ENCODE peak calls at places on chromosomes 4 and X, in nine cellular contexts. A is HCT116, L is lung, I is cardiac muscle cell, Q is Karpas-422, D is GM23248, T is tibial artery, B is suprapubic skin, O is heart left ventricle. J is an unnamed sample. For H3K4me1, the result is how much of the 10 kb centered on the place peaks cover.

GRCh38 chrX:101799387-101799786 is 132.4 kb downstream of the ZMAT1 start:
- DNase-seq in A (peak), L (peak), I (peak), Q (peak), D (peak), T (peak), B (peak), O (peak), J (peak)

GRCh38 chr4:79949186-79949585 is 123.8 kb downstream of the ANTXR2 start:
- DNase-seq in A (no peak), L (no peak), I (no peak), Q (no peak), D (no peak), T (no peak), B (no peak), O (no peak), J (no peak)

GRCh38 chr4:4492161-4492847 is 49.5 kb downstream of the STX18 start:
- DNase-seq in A (no peak), L (no peak), I (peak), Q (no peak), D (peak), T (no peak), B (no peak), O (no peak), J (no peak)

GRCh38 chr4:118345813-118346212 is 7.0 kb downstream of the PRSS12 start:
- DNase-seq in A (no peak), L (no peak), I (no peak), Q (no peak), D (peak), T (no peak), B (no peak), O (no peak), J (no peak)

GRCh38 chr4:110484767-110485166 is 8.8 kb downstream of the ENPEP start:
- DNase-seq in A (no peak), L (no peak), I (peak), Q (no peak), D (peak), T (no peak), B (no peak), O (no peak), J (no peak)

GRCh38 chr4:110617095-110617494 is 5.8 kb downstream of the PITX2 start:
- DNase-seq in A (no peak), L (no peak), I (no peak), Q (no peak), D (no peak), T (no peak), B (no peak), O (no peak), J (no peak)

GRCh38 chr4:125682730-125683129 is 368.0 kb downstream of the FAT4 start:
- DNase-seq in A (no peak), L (no peak), I (no peak), Q (no peak), D (no peak), T (no peak), B (no peak), O (no peak), J (no peak)

GRCh38 chrX:119421306-119421705 is 22.2 kb downstream of the SLC25A43 start:
- DNase-seq in A (no peak), L (no peak), I (no peak), Q (no peak), D (no peak), T (no peak), B (no peak), O (no peak), J (no peak)

GRCh38 chrX:119880552-119881437 is 9.2 kb downstream of the NDUFA1 start:
- DNase-seq in A (peak), L (no peak), I (peak), Q (peak), D (peak), T (no peak), B (no peak), O (peak), J (no peak)

GRCh38 chrX:39855748-39856129 is 242.0 kb downstream of the BCOR start:
- DNase-seq in A (peak), L (no peak), I (peak), Q (peak), D (peak), T (no peak), B (no peak), O (no peak), J (no peak)

GRCh38 chrX:37627602-37628001 is 56.1 kb downstream of the LANCL3 start:
- DNase-seq in A (no peak), L (no peak), I (no peak), Q (no peak), D (no peak), T (no peak), B (no peak), O (no peak), J (no peak)

GRCh38 chrX:2694868-2695267 is 3.8 kb downstream of the CD99 start:
- DNase-seq in A (no peak), L (no peak), I (no peak), Q (no peak), D (peak), T (no peak), B (no peak), O (no peak), J (no peak)

GRCh38 chrX:20265726-20266681 is 705 bp downstream of the RPS6KA3 start:
- DNase-seq in A (no peak), L (peak), I (no peak), Q (peak), D (peak), T (peak), B (peak), O (peak), J (no peak)

GRCh38 chrX:112832481-112833095 is 8.0 kb downstream of the AMOT start:
- DNase-seq in A (peak), L (peak), I (no peak), Q (no peak), D (peak), T (no peak), B (no peak), O (no peak), J (no peak)

GRCh38 chr4:183284965-183285364 is 35.1 kb downstream of the CLDN22 start:
- DNase-seq in A (no peak), L (no peak), I (peak), Q (no peak), D (peak), T (no peak), B (no peak), O (no peak), J (no peak)

GRCh38 chrX:54048413-54048812 is 4.1 kb upstream of the PHF8 start:
- DNase-seq in A (no peak), L (no peak), I (no peak), Q (no peak), D (no peak), T (no peak), B (no peak), O (no peak), J (no peak)

GRCh38 chr4:127162741-127163140 is 470.0 kb upstream of the INTU start:
- DNase-seq in A (no peak), L (no peak), I (peak), Q (no peak), D (peak), T (no peak), B (no peak), O (no peak), J (no peak)

GRCh38 chr4:121485190-121485804 is 104.5 kb upstream of the QRFPR start:
- DNase-seq in A (no peak), L (no peak), I (no peak), Q (no peak), D (no peak), T (no peak), B (no peak), O (no peak), J (no peak)

GRCh38 chr4:112181358-112182000 is 36.2 kb downstream of the FAM241A start:
- DNase-seq in A (no peak), L (no peak), I (peak), Q (no peak), D (no peak), T (no peak), B (no peak), O (no peak), J (no peak)

GRCh38 chr4:52574036-52574435 is 85.1 kb downstream of the USP46 start:
- DNase-seq in A (no peak), L (no peak), I (no peak), Q (no peak), D (no peak), T (no peak), B (no peak), O (no peak), J (no peak)

GRCh38 chr4:146916479-146917076 is 29.1 kb downstream of the TTC29 start:
- DNase-seq in A (peak), L (no peak), I (peak), Q (peak), D (peak), T (no peak), B (no peak), O (no peak), J (no peak)

DNA sequence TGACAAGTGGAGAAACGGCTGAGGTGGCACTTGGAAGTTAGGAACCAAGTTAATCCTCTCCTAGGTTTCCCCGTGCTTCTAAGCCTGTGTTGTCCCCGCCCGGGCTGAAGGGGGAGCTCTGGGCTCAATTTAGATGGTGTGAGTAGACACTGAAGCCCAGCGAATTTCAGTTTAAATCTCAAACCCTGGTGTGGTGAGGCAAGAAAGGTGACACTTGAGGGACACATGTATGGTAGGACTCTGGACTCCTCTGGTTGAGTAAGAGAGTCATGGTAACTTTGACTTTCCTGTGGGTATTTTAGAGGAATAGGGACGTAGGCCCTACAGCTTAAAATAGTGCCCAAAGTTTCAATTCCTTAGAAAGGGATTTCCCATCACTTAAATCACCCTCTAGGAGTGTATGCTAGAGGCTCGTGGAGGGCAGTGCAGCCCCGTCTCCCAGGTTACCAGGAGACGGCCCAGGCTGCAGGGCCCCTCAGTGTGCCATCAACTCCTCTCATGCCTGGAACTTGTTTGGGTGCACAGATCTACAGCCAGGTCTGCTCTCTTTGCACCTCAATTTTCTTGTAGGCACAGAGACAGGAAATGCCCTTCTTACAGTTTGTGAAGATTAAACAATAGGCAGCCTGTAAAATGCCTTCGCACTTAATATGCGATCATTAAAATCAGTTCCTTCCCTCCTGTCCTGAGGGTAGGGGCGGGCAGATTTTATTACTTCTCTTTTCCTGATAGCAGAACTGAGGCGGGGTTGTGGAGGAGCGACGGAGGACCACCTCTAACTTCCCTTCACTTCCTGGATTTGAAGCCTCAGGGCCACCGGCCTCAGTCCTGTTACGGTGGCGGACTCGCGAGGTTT is 23.9 kb downstream of the HAND2 start:
- DNase-seq in A (peak), L (no peak), I (peak), Q (peak), D (peak), T (peak), B (no peak), O (peak), J (no peak)
- H3K4me3 ChIP-seq in A (no peak), L (no peak), I (no peak), Q (no peak), D (no peak), T (peak), B (peak), O (no peak), J (no peak)

DNA sequence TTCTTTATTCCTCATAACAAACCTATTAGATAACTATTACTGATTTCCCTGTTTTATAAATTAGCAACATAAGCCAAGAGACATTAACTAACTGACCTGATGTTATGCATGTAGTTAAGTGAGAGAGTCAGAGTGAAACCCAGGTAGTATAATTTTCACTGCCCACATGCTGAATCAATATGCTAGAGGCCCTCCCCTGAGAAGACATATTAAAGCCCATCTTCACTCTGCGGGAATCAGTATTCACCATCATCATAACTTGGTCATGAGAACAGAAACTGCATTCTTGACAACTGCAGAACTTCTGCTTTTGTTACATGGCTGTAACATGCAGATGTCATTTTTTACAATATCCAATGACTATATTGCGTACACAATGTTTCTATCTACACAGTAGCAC is 1324.3 kb downstream of the ARAP2 start:
- DNase-seq in A (no peak), L (no peak), I (no peak), Q (no peak), D (no peak), T (no peak), B (no peak), O (no peak), J (no peak)
- H3K4me1 ChIP-seq in A (under half), L (under half), I (under half), Q (under half), D (under half), T (under half), B (under half), O (under half), J (under half)

DNA sequence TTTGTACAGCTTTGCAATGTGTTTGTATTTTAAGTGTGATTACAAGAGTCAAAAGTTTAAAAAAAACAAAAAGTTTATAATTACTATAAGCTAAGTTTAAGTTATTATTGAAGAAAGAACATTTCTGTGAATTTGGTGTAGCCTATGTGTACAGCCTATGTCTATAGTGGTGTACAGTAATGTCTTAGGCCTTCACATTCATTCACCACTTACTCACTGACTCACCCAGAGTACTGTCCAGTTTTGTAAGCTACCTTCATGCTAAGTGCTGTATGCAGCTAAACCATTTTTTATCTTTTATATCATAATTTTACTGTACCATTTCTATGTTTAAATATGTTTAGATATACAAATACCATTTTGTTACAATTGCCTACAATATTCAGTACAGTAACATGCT is 182.3 kb downstream of the RPA4 start:
- DNase-seq in A (no peak), L (no peak), I (no peak), Q (no peak), D (peak), T (no peak), B (no peak), O (no peak), J (no peak)
- H3K4me3 ChIP-seq in A (no peak), L (no peak), I (no peak), Q (no peak), D (no peak), T (no peak), B (no peak), O (no peak), J (no peak)

DNA sequence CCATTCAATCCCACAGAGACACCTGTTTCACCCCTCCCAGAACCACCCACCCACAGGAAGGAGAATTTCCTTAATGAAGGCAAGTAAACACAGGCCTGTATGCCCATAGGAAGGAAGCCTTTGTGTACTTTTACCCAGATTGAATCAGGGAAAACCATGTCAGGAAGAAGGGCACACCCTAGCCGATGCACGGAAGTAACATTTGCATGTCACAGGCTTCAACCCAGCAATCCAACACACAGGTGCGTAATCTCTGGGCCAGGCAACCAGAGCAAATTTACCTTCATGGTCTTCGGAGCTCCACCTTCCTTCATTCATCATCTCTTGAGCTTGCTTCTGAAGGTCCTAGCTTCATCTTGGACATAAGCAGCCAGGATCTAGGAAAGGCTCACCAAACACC is 206.3 kb downstream of the SHROOM3 start:
- DNase-seq in A (no peak), L (no peak), I (no peak), Q (no peak), D (no peak), T (no peak), B (no peak), O (no peak), J (no peak)
- H3K4me1 ChIP-seq in A (under half), L (under half), I (under half), Q (under half), D (under half), T (under half), B (under half), O (under half), J (under half)

GRCh38 chrX:30904186-30904585 is 15.1 kb upstream of the TAB3 start:
- DNase-seq in A (no peak), L (no peak), I (no peak), Q (no peak), D (no peak), T (no peak), B (no peak), O (no peak), J (no peak)
- H3K4me3 ChIP-seq in A (no peak), L (no peak), I (no peak), Q (no peak), D (no peak), T (no peak), B (no peak), O (no peak), J (no peak)

GRCh38 chr4:116632269-116632668 is 453.1 kb downstream of the TRAM1L1 start:
- DNase-seq in A (no peak), L (no peak), I (no peak), Q (no peak), D (no peak), T (no peak), B (no peak), O (no peak), J (no peak)

GRCh38 chr4:116638592-116638991 is 446.8 kb downstream of the TRAM1L1 start:
- DNase-seq in A (no peak), L (no peak), I (no peak), Q (no peak), D (no peak), T (no peak), B (no peak), O (no peak), J (no peak)

GRCh38 chr4:116639070-116639577 is 446.3 kb downstream of the TRAM1L1 start:
- DNase-seq in A (no peak), L (no peak), I (no peak), Q (no peak), D (no peak), T (no peak), B (no peak), O (no peak), J (no peak)

GRCh38 chr4:116636917-116637316 is 448.5 kb downstream of the TRAM1L1 start:
- DNase-seq in A (no peak), L (no peak), I (no peak), Q (peak), D (no peak), T (no peak), B (no peak), O (no peak), J (no peak)
- H3K4me1 ChIP-seq in A (under half), L (under half), I (under half), Q (under half), D (under half), T (under half), B (under half), O (under half), J (under half)